ENCODE peak calls at places on chromosome 17, in five cellular contexts. Q is germinal center, K is B cell, I is colonic mucosa, U is fibroblast of lung. O is an unnamed sample.

GRCh38 chr17:8185580-8186445 is 4.2 kb downstream of the BORCS6 start:
- DNase-seq in Q (peak), K (peak), I (peak), U (peak), O (peak)

GRCh38 chr17:82108038-82108998 is 10.3 kb upstream of the FASN start:
- DNase-seq in Q (no peak), K (no peak), I (no peak), U (no peak), O (no peak)

GRCh38 chr17:7922499-7923289 is 6.6 kb upstream of the RNF227 start:
- DNase-seq in Q (peak), K (peak), I (peak), U (peak), O (peak)

GRCh38 chr17:32859857-32860525 is 16.9 kb downstream of the MYO1D start:
- DNase-seq in Q (no peak), K (no peak), I (no peak), U (no peak), O (no peak)

GRCh38 chr17:66959641-66960375 is 4.7 kb upstream of the CACNG4 start:
- DNase-seq in Q (no peak), K (no peak), I (no peak), U (no peak), O (no peak)

GRCh38 chr17:74514632-74515035 is 16.6 kb downstream of the CD300LB start:
- DNase-seq in Q (no peak), K (no peak), I (no peak), U (no peak), O (no peak)

GRCh38 chr17:81917565-81918332 is at the start of gene SIRT7:
- DNase-seq in Q (peak), K (peak), I (peak), U (peak), O (peak)

GRCh38 chr17:78717431-78717980 is 64.6 kb downstream of the CYTH1 start:
- DNase-seq in Q (no peak), K (no peak), I (no peak), U (peak), O (peak)

GRCh38 chr17:66451188-66452149 is 149.1 kb downstream of the PRKCA start:
- DNase-seq in Q (no peak), K (no peak), I (peak), U (no peak), O (peak)

GRCh38 chr17:58321571-58322525 is 6.7 kb downstream of the TSPOAP1 start:
- DNase-seq in Q (no peak), K (peak), I (no peak), U (no peak), O (no peak)

GRCh38 chr17:82615084-82616020 is 32.9 kb downstream of the WDR45B start:
- DNase-seq in Q (no peak), K (no peak), I (no peak), U (no peak), O (no peak)

GRCh38 chr17:6677946-6678345 is 26.4 kb downstream of the C17orf100 start:
- DNase-seq in Q (no peak), K (no peak), I (no peak), U (no peak), O (no peak)

GRCh38 chr17:39209317-39210092 is 9.4 kb downstream of the RPL19 start:
- DNase-seq in Q (peak), K (peak), I (peak), U (peak), O (no peak)

GRCh38 chr17:20174588-20175265 is 165.6 kb downstream of the SPECC1 start:
- DNase-seq in Q (no peak), K (no peak), I (no peak), U (peak), O (no peak)

GRCh38 chr17:75352079-75352569 is 53.4 kb downstream of the GRB2 start:
- DNase-seq in Q (no peak), K (no peak), I (no peak), U (peak), O (peak)

GRCh38 chr17:7141824-7142223 is 27.2 kb upstream of the ASGR2 start:
- DNase-seq in Q (no peak), K (no peak), I (peak), U (no peak), O (peak)

GRCh38 chr17:82386256-82386831 is 14.8 kb downstream of the UTS2R start:
- DNase-seq in Q (no peak), K (no peak), I (no peak), U (no peak), O (no peak)

GRCh38 chr17:80872999-80873951 is 118.4 kb upstream of the CHMP6 start:
- DNase-seq in Q (no peak), K (no peak), I (no peak), U (peak), O (no peak)